ENCODE peak calls at places on chromosomes 2 and 18, in nine cellular contexts. Y is GM12878, F is prostate gland, A is stomach, V is lower leg skin, Q is HepG2, J is ovary, S is A549, K is body of pancreas. U is an unnamed sample.

GRCh38 chr2:210558708-210559107 is 2.3 kb downstream of the CPS1 start:
- DNase-seq in Y (no peak), F (no peak), A (no peak), V (no peak), Q (no peak), J (no peak), S (peak; percentile 13), K (no peak), U (no peak)

GRCh38 chr2:33134086-33134763 is 187.5 kb downstream of the LTBP1 start:
- DNase-seq in Y (no peak), F (peak; percentile 72), A (peak; percentile 28), V (peak; percentile 65), Q (peak; percentile 67), J (peak; percentile 59), S (peak; percentile 72), K (peak; percentile 12), U (no peak)

GRCh38 chr2:24652265-24653232 is 140.6 kb downstream of the PTRHD1 start:
- DNase-seq in Y (peak; percentile 15), F (no peak), A (no peak), V (no peak), Q (no peak), J (no peak), S (no peak), K (no peak), U (peak; percentile 27)

GRCh38 chr2:173957517-173957916 is 7.7 kb downstream of the SP3 start:
- DNase-seq in Y (no peak), F (no peak), A (no peak), V (no peak), Q (no peak), J (no peak), S (no peak), K (no peak), U (no peak)

GRCh38 chr2:120421126-120421829 is 75.3 kb downstream of the INHBB start:
- DNase-seq in Y (no peak), F (no peak), A (peak; percentile 22), V (no peak), Q (no peak), J (no peak), S (no peak), K (no peak), U (no peak)

GRCh38 chr2:25328152-25329085 is 13.3 kb downstream of the DNMT3A start:
- DNase-seq in Y (no peak), F (no peak), A (no peak), V (no peak), Q (no peak), J (no peak), S (no peak), K (no peak), U (no peak)

GRCh38 chr2:31268344-31268743 is 34.4 kb downstream of the EHD3 start:
- DNase-seq in Y (no peak), F (no peak), A (no peak), V (no peak), Q (no peak), J (no peak), S (no peak), K (no peak), U (no peak)

GRCh38 chr2:46939596-46940359 is 24.2 kb upstream of the MCFD2 start:
- DNase-seq in Y (no peak), F (no peak), A (peak; percentile 48), V (no peak), Q (peak; percentile 23), J (no peak), S (no peak), K (peak; percentile 54), U (no peak)

GRCh38 chr18:9337875-9338274 is 3.3 kb downstream of the TWSG1 start:
- DNase-seq in Y (peak; percentile 59), F (no peak), A (no peak), V (no peak), Q (no peak), J (no peak), S (no peak), K (no peak), U (peak; percentile 82)

GRCh38 chr18:48470484-48471180 is 61.4 kb upstream of the ZBTB7C start:
- DNase-seq in Y (no peak), F (no peak), A (no peak), V (no peak), Q (peak; percentile 43), J (no peak), S (no peak), K (no peak), U (no peak)

GRCh38 chr18:67290421-67290820 is 226.1 kb downstream of the DSEL start:
- DNase-seq in Y (no peak), F (no peak), A (no peak), V (no peak), Q (no peak), J (no peak), S (no peak), K (no peak), U (no peak)

GRCh38 chr18:55781481-55781957 is 193.5 kb upstream of the TCF4 start:
- DNase-seq in Y (no peak), F (peak; percentile 12), A (no peak), V (peak; percentile 29), Q (no peak), J (peak; percentile 31), S (peak; percentile 52), K (no peak), U (peak; percentile 10)

GRCh38 chr2:100265226-100265625 is 57.1 kb downstream of the LONRF2 start:
- DNase-seq in Y (no peak), F (no peak), A (no peak), V (no peak), Q (no peak), J (no peak), S (no peak), K (no peak), U (no peak)

GRCh38 chr2:224584111-224584764 is 925 bp downstream of the CUL3 start:
- DNase-seq in Y (no peak), F (peak; percentile 6), A (peak; percentile 36), V (peak; percentile 39), Q (peak; percentile 34), J (peak; percentile 28), S (peak; percentile 16), K (peak; percentile 35), U (peak; percentile 76)

DNA sequence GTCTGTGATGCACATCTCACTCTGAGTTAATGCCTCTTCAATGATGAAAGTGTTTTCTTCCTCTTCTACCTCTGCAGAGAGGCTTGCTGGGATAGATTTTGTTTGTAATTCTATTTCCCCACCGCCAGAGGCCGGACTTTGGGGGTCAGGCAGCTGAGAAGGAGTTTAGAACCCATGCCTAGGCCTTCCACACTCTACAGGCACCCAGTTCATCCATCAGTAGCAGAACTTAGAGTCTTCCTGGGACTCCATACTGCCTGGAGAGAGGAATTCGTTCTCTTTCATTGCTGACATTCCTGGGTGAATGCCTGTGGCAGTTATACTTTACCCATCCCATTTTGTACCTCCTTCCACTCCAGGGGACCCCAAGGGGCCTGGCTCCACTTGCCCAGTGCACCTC is 9.1 kb downstream of the TPRKB start:
- DNase-seq in Y (no peak), F (no peak), A (no peak), V (no peak), Q (no peak), J (no peak), S (no peak), K (no peak), U (no peak)
- TF ChIP-seq POLR2A in Y (no peak), F (no peak), A (no peak), V (no peak), Q (no peak), J (no peak), S (no peak), K (no peak), U (no peak)

GRCh38 chr2:144331652-144332355 is 188.1 kb downstream of the ZEB2 start:
- DNase-seq in Y (no peak), F (peak; percentile 35), A (no peak), V (peak; percentile 58), Q (no peak), J (no peak), S (no peak), K (no peak), U (no peak)
- TF ChIP-seq CTCF in Y (peak; percentile 9), F (no peak), A (no peak), V (no peak), Q (peak; percentile 60), J (peak; percentile 14), S (peak; percentile 20), K (peak; percentile 33), U (no peak)

DNA sequence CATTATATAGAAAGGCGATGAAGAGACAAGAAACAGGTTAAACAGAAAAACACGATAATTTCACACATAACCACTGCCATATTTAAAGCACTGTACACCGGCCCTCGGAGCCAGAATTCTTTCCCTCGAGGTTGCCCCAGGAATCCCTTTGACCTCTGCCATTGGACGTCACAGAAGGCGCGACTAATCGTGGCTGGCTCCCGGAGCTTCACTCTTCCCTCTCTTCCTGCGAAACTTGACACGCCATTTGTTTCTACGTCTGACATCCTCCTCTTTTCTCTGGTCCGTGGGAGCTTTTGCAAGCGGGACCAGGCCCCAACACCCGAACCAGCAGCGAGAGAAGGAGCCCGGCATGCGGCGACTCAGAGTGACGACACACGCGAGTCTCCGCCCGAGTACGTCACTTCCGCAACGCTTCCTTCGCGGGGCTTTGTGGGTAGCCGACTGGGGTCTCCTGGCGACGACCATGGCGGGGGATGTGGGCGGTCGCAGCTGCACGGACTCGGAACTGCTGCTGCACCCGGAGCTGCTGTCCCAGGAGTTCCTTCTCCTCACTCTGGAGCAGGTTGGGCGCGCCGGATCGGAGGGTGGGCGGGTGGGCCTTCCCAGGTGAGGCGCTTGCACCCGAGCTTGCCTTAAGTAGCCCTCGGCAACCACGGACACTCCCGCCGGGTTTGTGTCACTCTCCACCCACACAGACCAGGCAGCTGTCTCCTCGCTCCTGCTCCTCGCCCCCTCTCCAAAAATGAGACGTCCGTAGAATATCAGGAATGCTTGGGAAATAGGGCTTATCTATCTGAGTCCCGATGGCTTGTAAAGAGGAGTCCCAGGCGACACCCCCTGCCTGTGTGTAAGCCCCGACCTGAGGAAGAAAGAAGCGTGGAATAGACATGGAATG is at the start of gene C2orf49:
- DNase-seq in Y (no peak), F (peak; percentile 74), A (peak; percentile 88), V (peak; percentile 81), Q (peak; percentile 90), J (peak; percentile 88), S (peak; percentile 87), K (peak; percentile 85), U (peak; percentile 93)
- TF ChIP-seq POLR2A in Y (peak; percentile 86), F (no peak), A (no peak), V (no peak), Q (peak; percentile 88), J (peak; percentile 48), S (peak; percentile 63), K (peak; percentile 58), U (peak; percentile 50)

GRCh38 chr2:172096661-172097547 is 5.8 kb downstream of the DLX2 start:
- DNase-seq in Y (no peak), F (no peak), A (no peak), V (no peak), Q (no peak), J (no peak), S (no peak), K (no peak), U (peak; percentile 49)

GRCh38 chr2:172094319-172095145 is 8.2 kb downstream of the DLX2 start:
- DNase-seq in Y (no peak), F (no peak), A (no peak), V (no peak), Q (no peak), J (no peak), S (peak; percentile 45), K (no peak), U (peak; percentile 41)

GRCh38 chr2:172097557-172098131 is 5.1 kb downstream of the DLX2 start:
- DNase-seq in Y (no peak), F (no peak), A (no peak), V (no peak), Q (no peak), J (no peak), S (no peak), K (no peak), U (no peak)

GRCh38 chr2:172095146-172095904 is 7.4 kb downstream of the DLX2 start:
- DNase-seq in Y (no peak), F (peak; percentile 70), A (peak; percentile 54), V (peak; percentile 73), Q (no peak), J (no peak), S (peak; percentile 74), K (no peak), U (peak; percentile 80)

GRCh38 chr2:172095905-172096660 is 6.6 kb downstream of the DLX2 start:
- DNase-seq in Y (no peak), F (no peak), A (no peak), V (no peak), Q (no peak), J (no peak), S (no peak), K (no peak), U (no peak)
- TF ChIP-seq CTCF in Y (no peak), F (no peak), A (no peak), V (no peak), Q (peak; percentile 47), J (no peak), S (no peak), K (no peak), U (peak; percentile 34)